ENCODE peak calls at places on chromosomes 11 and 22, in seven cellular contexts. One of them, this sample, is unnamed.

GRCh38 chr11:125174686-125175085 is 10.1 kb downstream of the PKNOX2 start:
- DNase-seq in body of pancreas: no peak
- DNase-seq in upper lobe of left lung: no peak
- DNase-seq in adrenal gland: no peak
- DNase-seq in vagina: no peak
- DNase-seq in A549: no peak
- DNase-seq in uterus: no peak
- DNase-seq in this sample: no peak

GRCh38 chr11:110454609-110455008 is 24.9 kb downstream of the FDX1 start:
- DNase-seq in body of pancreas: no peak
- DNase-seq in upper lobe of left lung: no peak
- DNase-seq in adrenal gland: no peak
- DNase-seq in vagina: no peak
- DNase-seq in A549: no peak
- DNase-seq in uterus: no peak
- DNase-seq in this sample: no peak

GRCh38 chr22:50670914-50671538 is 1.6 kb upstream of the SHANK3 start:
- DNase-seq in body of pancreas: no peak
- DNase-seq in upper lobe of left lung: no peak
- DNase-seq in adrenal gland: no peak
- DNase-seq in vagina: no peak
- DNase-seq in A549: no peak
- DNase-seq in uterus: no peak
- DNase-seq in this sample: no peak

GRCh38 chr11:17505146-17505545 is 28.5 kb upstream of the ABCC8 start:
- DNase-seq in body of pancreas: no peak
- DNase-seq in upper lobe of left lung: no peak
- DNase-seq in adrenal gland: no peak
- DNase-seq in vagina: no peak
- DNase-seq in A549: no peak
- DNase-seq in uterus: no peak
- DNase-seq in this sample: no peak

GRCh38 chr11:9600651-9601040 is 27.2 kb downstream of the WEE1 start:
- DNase-seq in body of pancreas: no peak
- DNase-seq in upper lobe of left lung: no peak
- DNase-seq in adrenal gland: no peak
- DNase-seq in vagina: peak; percentile 37
- DNase-seq in A549: no peak
- DNase-seq in uterus: no peak
- DNase-seq in this sample: no peak

GRCh38 chr22:48403521-48403921 is 1424.2 kb downstream of the BRD1 start:
- DNase-seq in body of pancreas: no peak
- DNase-seq in upper lobe of left lung: no peak
- DNase-seq in adrenal gland: no peak
- DNase-seq in vagina: peak; percentile 87
- DNase-seq in A549: no peak
- DNase-seq in uterus: no peak
- DNase-seq in this sample: no peak

GRCh38 chr11:75277211-75277805 is 36.7 kb downstream of the TPBGL start:
- DNase-seq in body of pancreas: peak; percentile 3
- DNase-seq in upper lobe of left lung: peak; percentile 13
- DNase-seq in adrenal gland: no peak
- DNase-seq in vagina: peak; percentile 72
- DNase-seq in A549: no peak
- DNase-seq in uterus: no peak
- DNase-seq in this sample: no peak

GRCh38 chr22:45341503-45341902 is 31.8 kb downstream of the FAM118A start:
- DNase-seq in body of pancreas: no peak
- DNase-seq in upper lobe of left lung: no peak
- DNase-seq in adrenal gland: no peak
- DNase-seq in vagina: no peak
- DNase-seq in A549: no peak
- DNase-seq in uterus: no peak
- DNase-seq in this sample: no peak

GRCh38 chr22:37519268-37520195 is at the start of gene CARD10:
- DNase-seq in body of pancreas: peak; percentile 59
- DNase-seq in upper lobe of left lung: no peak
- DNase-seq in adrenal gland: no peak
- DNase-seq in vagina: no peak
- DNase-seq in A549: peak; percentile 28
- DNase-seq in uterus: no peak
- DNase-seq in this sample: no peak

GRCh38 chr11:59611570-59612565 is 3.7 kb downstream of the OSBP start:
- DNase-seq in body of pancreas: peak; percentile 70
- DNase-seq in upper lobe of left lung: no peak
- DNase-seq in adrenal gland: no peak
- DNase-seq in vagina: no peak
- DNase-seq in A549: no peak
- DNase-seq in uterus: no peak
- DNase-seq in this sample: peak; percentile 9

GRCh38 chr11:70567680-70568503 is 169.6 kb downstream of the CTTN start:
- DNase-seq in body of pancreas: no peak
- DNase-seq in upper lobe of left lung: no peak
- DNase-seq in adrenal gland: peak; percentile 32
- DNase-seq in vagina: no peak
- DNase-seq in A549: no peak
- DNase-seq in uterus: peak; percentile 23
- DNase-seq in this sample: peak; percentile 50

GRCh38 chr22:48096846-48097665 is 1334.6 kb downstream of the TBC1D22A start:
- DNase-seq in body of pancreas: no peak
- DNase-seq in upper lobe of left lung: no peak
- DNase-seq in adrenal gland: no peak
- DNase-seq in vagina: no peak
- DNase-seq in A549: no peak
- DNase-seq in uterus: peak; percentile 1
- DNase-seq in this sample: no peak

GRCh38 chr11:96159968-96160367 is 183.0 kb downstream of the MAML2 start:
- DNase-seq in body of pancreas: no peak
- DNase-seq in upper lobe of left lung: no peak
- DNase-seq in adrenal gland: no peak
- DNase-seq in vagina: no peak
- DNase-seq in A549: no peak
- DNase-seq in uterus: no peak
- DNase-seq in this sample: no peak

GRCh38 chr11:34358258-34358665 is 452 bp upstream of the ABTB2 start:
- DNase-seq in body of pancreas: peak; percentile 56
- DNase-seq in upper lobe of left lung: peak; percentile 56
- DNase-seq in adrenal gland: peak; percentile 72
- DNase-seq in vagina: no peak
- DNase-seq in A549: peak; percentile 71
- DNase-seq in uterus: peak; percentile 74
- DNase-seq in this sample: peak; percentile 66

GRCh38 chr11:62610814-62611704 is 1.5 kb downstream of the EML3 start:
- DNase-seq in body of pancreas: no peak
- DNase-seq in upper lobe of left lung: no peak
- DNase-seq in adrenal gland: no peak
- DNase-seq in vagina: no peak
- DNase-seq in A549: no peak
- DNase-seq in uterus: no peak
- DNase-seq in this sample: no peak

GRCh38 chr11:62611705-62612365 is 740 bp downstream of the EML3 start:
- DNase-seq in body of pancreas: peak; percentile 37
- DNase-seq in upper lobe of left lung: peak; percentile 53
- DNase-seq in adrenal gland: peak; percentile 59
- DNase-seq in vagina: no peak
- DNase-seq in A549: peak; percentile 36
- DNase-seq in uterus: peak; percentile 74
- DNase-seq in this sample: no peak

GRCh38 chr11:62614275-62614674 is 1.2 kb downstream of the ROM1 start:
- DNase-seq in body of pancreas: no peak
- DNase-seq in upper lobe of left lung: no peak
- DNase-seq in adrenal gland: no peak
- DNase-seq in vagina: no peak
- DNase-seq in A549: no peak
- DNase-seq in uterus: no peak
- DNase-seq in this sample: no peak

GRCh38 chr11:62613275-62613864 is 313 bp downstream of the ROM1 start:
- DNase-seq in body of pancreas: no peak
- DNase-seq in upper lobe of left lung: no peak
- DNase-seq in adrenal gland: peak; percentile 43
- DNase-seq in vagina: no peak
- DNase-seq in A549: no peak
- DNase-seq in uterus: no peak
- DNase-seq in this sample: no peak

GRCh38 chr11:62612366-62613274 is at the start of the genes EML3 and ROM1:
- DNase-seq in body of pancreas: peak; percentile 83
- DNase-seq in upper lobe of left lung: peak; percentile 90
- DNase-seq in adrenal gland: peak; percentile 92
- DNase-seq in vagina: no peak
- DNase-seq in A549: peak; percentile 88
- DNase-seq in uterus: peak; percentile 94
- DNase-seq in this sample: peak; percentile 76
- TF ChIP-seq POLR2A in body of pancreas: peak; percentile 8
- TF ChIP-seq POLR2A in upper lobe of left lung: no peak
- TF ChIP-seq POLR2A in adrenal gland: no peak
- TF ChIP-seq POLR2A in vagina: no peak
- TF ChIP-seq POLR2A in A549: no peak
- TF ChIP-seq POLR2A in uterus: no peak
- TF ChIP-seq POLR2A in this sample: peak; percentile 7

GRCh38 chr11:10920205-10920604 is 62.4 kb upstream of the ZBED5 start:
- DNase-seq in body of pancreas: no peak
- DNase-seq in upper lobe of left lung: no peak
- DNase-seq in adrenal gland: no peak
- DNase-seq in vagina: no peak
- DNase-seq in A549: no peak
- DNase-seq in uterus: no peak
- DNase-seq in this sample: no peak
- TF ChIP-seq POLR2A in body of pancreas: no peak
- TF ChIP-seq POLR2A in upper lobe of left lung: no peak
- TF ChIP-seq POLR2A in adrenal gland: no peak
- TF ChIP-seq POLR2A in vagina: no peak
- TF ChIP-seq POLR2A in A549: no peak
- TF ChIP-seq POLR2A in uterus: no peak
- TF ChIP-seq POLR2A in this sample: no peak

GRCh38 chr11:119093666-119093950 is 8.0 kb downstream of the DPAGT1 start:
- DNase-seq in body of pancreas: no peak
- DNase-seq in upper lobe of left lung: no peak
- DNase-seq in adrenal gland: no peak
- DNase-seq in vagina: no peak
- DNase-seq in A549: no peak
- DNase-seq in uterus: no peak
- DNase-seq in this sample: no peak

GRCh38 chr11:119092880-119093665 is 8.4 kb downstream of the HMBS start:
- DNase-seq in body of pancreas: no peak
- DNase-seq in upper lobe of left lung: no peak
- DNase-seq in adrenal gland: no peak
- DNase-seq in vagina: no peak
- DNase-seq in A549: no peak
- DNase-seq in uterus: no peak
- DNase-seq in this sample: peak; percentile 67

GRCh38 chr11:119094816-119095065 is 6.9 kb downstream of the DPAGT1 start:
- DNase-seq in body of pancreas: peak; percentile 89
- DNase-seq in upper lobe of left lung: peak; percentile 93
- DNase-seq in adrenal gland: peak; percentile 87
- DNase-seq in vagina: no peak
- DNase-seq in A549: no peak
- DNase-seq in uterus: peak; percentile 82
- DNase-seq in this sample: peak; percentile 81

GRCh38 chr11:119095066-119095880 is 6.4 kb downstream of the DPAGT1 start:
- DNase-seq in body of pancreas: peak; percentile 99
- DNase-seq in upper lobe of left lung: peak; percentile 99
- DNase-seq in adrenal gland: peak; percentile 100
- DNase-seq in vagina: peak; percentile 99
- DNase-seq in A549: peak; percentile 93
- DNase-seq in uterus: peak; percentile 100
- DNase-seq in this sample: peak; percentile 100

DNA sequence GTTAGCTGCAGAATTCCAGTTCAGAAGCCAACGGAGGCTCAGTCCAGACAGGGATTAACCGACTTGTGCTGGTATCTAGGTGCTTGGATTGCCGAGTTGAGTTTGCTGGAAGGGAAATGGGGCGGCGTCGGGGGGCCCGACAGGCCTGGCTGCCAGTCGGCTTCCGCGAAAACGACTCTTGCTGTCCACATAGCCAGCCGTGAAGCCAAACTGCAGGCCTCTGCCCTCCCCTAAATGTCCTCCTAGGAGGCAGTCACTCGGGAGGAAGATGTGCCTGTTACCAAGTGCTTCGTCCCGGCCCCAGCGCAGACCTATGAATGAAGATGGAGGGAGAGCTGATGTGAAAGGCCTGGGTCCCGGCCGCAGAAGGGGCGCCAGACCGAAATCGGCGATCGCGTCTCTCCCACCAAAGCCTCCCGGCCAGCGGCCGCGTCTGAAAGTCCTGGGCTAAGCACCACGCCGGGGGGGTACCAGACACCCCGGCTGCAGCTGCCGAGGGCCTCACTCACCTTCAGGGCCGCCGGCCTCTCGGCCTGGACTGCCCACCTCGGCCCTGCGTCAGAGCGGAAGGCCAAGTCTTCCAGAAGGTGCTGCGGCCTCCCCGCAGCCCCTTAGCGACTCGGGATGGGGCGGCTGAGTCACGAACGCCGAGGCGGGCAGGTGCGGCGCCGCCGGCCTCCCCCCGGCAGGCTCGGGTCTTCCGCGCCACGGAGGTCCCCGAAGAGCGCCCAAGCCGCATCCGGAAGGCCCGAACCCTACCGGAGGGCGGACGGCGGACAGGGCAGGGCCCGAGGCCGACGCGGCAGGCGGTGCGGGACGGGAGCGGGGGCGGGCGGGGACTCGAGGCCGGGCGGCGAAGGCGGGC is 7.5 kb downstream of the DPAGT1 start:
- DNase-seq in body of pancreas: peak; percentile 34
- DNase-seq in upper lobe of left lung: peak; percentile 48
- DNase-seq in adrenal gland: peak; percentile 58
- DNase-seq in vagina: no peak
- DNase-seq in A549: no peak
- DNase-seq in uterus: peak; percentile 41
- DNase-seq in this sample: peak; percentile 14
- TF ChIP-seq POLR2A in body of pancreas: no peak
- TF ChIP-seq POLR2A in upper lobe of left lung: no peak
- TF ChIP-seq POLR2A in adrenal gland: no peak
- TF ChIP-seq POLR2A in vagina: no peak
- TF ChIP-seq POLR2A in A549: peak; percentile 32
- TF ChIP-seq POLR2A in uterus: no peak
- TF ChIP-seq POLR2A in this sample: no peak

GRCh38 chr11:6321961-6322362 is 1.7 kb upstream of the CAVIN3 start:
- DNase-seq in body of pancreas: no peak
- DNase-seq in upper lobe of left lung: no peak
- DNase-seq in adrenal gland: no peak
- DNase-seq in vagina: no peak
- DNase-seq in A549: no peak
- DNase-seq in uterus: no peak
- DNase-seq in this sample: no peak

GRCh38 chr11:6319879-6320410 is 356 bp downstream of the CAVIN3 start:
- DNase-seq in body of pancreas: peak; percentile 86
- DNase-seq in upper lobe of left lung: peak; percentile 95
- DNase-seq in adrenal gland: peak; percentile 74
- DNase-seq in vagina: no peak
- DNase-seq in A549: peak; percentile 83
- DNase-seq in uterus: peak; percentile 95
- DNase-seq in this sample: peak; percentile 56

GRCh38 chr11:6319001-6319878 is 1.1 kb downstream of the CAVIN3 start:
- DNase-seq in body of pancreas: peak; percentile 43
- DNase-seq in upper lobe of left lung: peak; percentile 47
- DNase-seq in adrenal gland: peak; percentile 23
- DNase-seq in vagina: no peak
- DNase-seq in A549: no peak
- DNase-seq in uterus: peak; percentile 66
- DNase-seq in this sample: no peak

GRCh38 chr11:6321356-6321755 is 1.1 kb upstream of the CAVIN3 start:
- DNase-seq in body of pancreas: no peak
- DNase-seq in upper lobe of left lung: no peak
- DNase-seq in adrenal gland: no peak
- DNase-seq in vagina: no peak
- DNase-seq in A549: no peak
- DNase-seq in uterus: peak; percentile 31
- DNase-seq in this sample: no peak

GRCh38 chr11:6320411-6321207 is at the start of gene CAVIN3:
- DNase-seq in body of pancreas: peak; percentile 74
- DNase-seq in upper lobe of left lung: peak; percentile 73
- DNase-seq in adrenal gland: peak; percentile 79
- DNase-seq in vagina: no peak
- DNase-seq in A549: peak; percentile 23
- DNase-seq in uterus: peak; percentile 89
- DNase-seq in this sample: peak; percentile 17
- TF ChIP-seq POLR2A in body of pancreas: peak; percentile 81
- TF ChIP-seq POLR2A in upper lobe of left lung: no peak
- TF ChIP-seq POLR2A in adrenal gland: peak; percentile 14
- TF ChIP-seq POLR2A in vagina: no peak
- TF ChIP-seq POLR2A in A549: peak; percentile 57
- TF ChIP-seq POLR2A in uterus: peak; percentile 39
- TF ChIP-seq POLR2A in this sample: no peak

This sample was measured in prostate gland.